ENCODE peak calls at places on chromosomes 5 and 9, in five cellular contexts. Q, B, Y, J and R are unnamed samples.

GRCh38 chr9:95494416-95495371 is 22.1 kb downstream of the PTCH1 start:
- DNase-seq in Y (peak; percentile 81), Q (no peak), J (peak; percentile 93), B (no peak), R (no peak)

GRCh38 chr5:120457839-120458507 is 6.1 kb upstream of the PRR16 start:
- DNase-seq in Y (peak; percentile 85), B (peak; percentile 77), Q (no peak), J (peak; percentile 76), R (no peak)

GRCh38 chr5:175687231-175687701 is 29.4 kb downstream of the HRH2 start:
- DNase-seq in B (peak; percentile 26), J (no peak), Y (no peak), Q (no peak), R (no peak)

GRCh38 chr5:136207631-136208030 is 14.7 kb upstream of the SMIM32 start:
- DNase-seq in B (no peak), Q (no peak), Y (no peak), J (no peak), R (no peak)

GRCh38 chr5:113869611-113870010 is 356.1 kb downstream of the YTHDC2 start:
- DNase-seq in Q (no peak), J (no peak), B (no peak), Y (no peak), R (no peak)

GRCh38 chr5:62790348-62790747 is 211.7 kb downstream of the LRRC70 start:
- DNase-seq in J (no peak), Q (no peak), B (no peak), Y (no peak), R (no peak)

GRCh38 chr5:157308826-157309465 is 43.0 kb downstream of the CYFIP2 start:
- DNase-seq in Y (no peak), B (no peak), Q (no peak), J (no peak), R (no peak)

GRCh38 chr5:58466939-58467338 is 7.1 kb upstream of the PLK2 start:
- DNase-seq in Y (no peak), J (peak; percentile 12), B (no peak), Q (no peak), R (no peak)

GRCh38 chr5:128237504-128237903 is 153.9 kb downstream of the SLC12A2 start:
- DNase-seq in J (no peak), Q (no peak), Y (no peak), B (peak; percentile 36), R (no peak)

GRCh38 chr5:113295111-113295539 is 139.7 kb downstream of the TSSK1B start:
- DNase-seq in B (no peak), Q (no peak), J (no peak), Y (no peak), R (no peak)

GRCh38 chr9:131062979-131063378 is 33.4 kb upstream of the AIF1L start:
- DNase-seq in Y (no peak), Q (no peak), J (no peak), B (no peak), R (no peak)

GRCh38 chr5:66015296-66015960 is 89.1 kb downstream of the ERBIN start:
- DNase-seq in J (no peak), Y (no peak), Q (no peak), B (no peak), R (no peak)

GRCh38 chr9:114271556-114272510 is 51.1 kb upstream of the ORM1 start:
- DNase-seq in Y (peak; percentile 41), B (peak; percentile 63), J (peak; percentile 90), Q (no peak), R (no peak)
- TF ChIP-seq CTCF in Y (no peak), B (peak; percentile 39), J (peak; percentile 84), Q (peak; percentile 53), R (peak; percentile 36)

GRCh38 chr5:150778103-150778516 is 447 bp upstream of the SMIM3 start:
- DNase-seq in Q (no peak), J (no peak), B (no peak), Y (no peak), R (no peak)

GRCh38 chr5:150780816-150781221 is 2.3 kb downstream of the SMIM3 start:
- DNase-seq in Y (peak; percentile 61), Q (no peak), B (no peak), J (no peak), R (no peak)

GRCh38 chr5:150778517-150779396 is at the start of gene SMIM3:
- DNase-seq in J (peak; percentile 69), B (peak; percentile 87), Y (peak; percentile 88), Q (peak; percentile 81), R (no peak)

GRCh38 chr5:150780180-150780692 is 1.7 kb downstream of the SMIM3 start:
- DNase-seq in J (no peak), B (peak; percentile 47), Y (peak; percentile 33), Q (no peak), R (no peak)

GRCh38 chr5:150779397-150780179 is 1.0 kb downstream of the SMIM3 start:
- DNase-seq in J (no peak), Q (no peak), B (no peak), Y (no peak), R (no peak)
- TF ChIP-seq CTCF in J (no peak), Q (no peak), B (no peak), Y (no peak), R (no peak)

DNA sequence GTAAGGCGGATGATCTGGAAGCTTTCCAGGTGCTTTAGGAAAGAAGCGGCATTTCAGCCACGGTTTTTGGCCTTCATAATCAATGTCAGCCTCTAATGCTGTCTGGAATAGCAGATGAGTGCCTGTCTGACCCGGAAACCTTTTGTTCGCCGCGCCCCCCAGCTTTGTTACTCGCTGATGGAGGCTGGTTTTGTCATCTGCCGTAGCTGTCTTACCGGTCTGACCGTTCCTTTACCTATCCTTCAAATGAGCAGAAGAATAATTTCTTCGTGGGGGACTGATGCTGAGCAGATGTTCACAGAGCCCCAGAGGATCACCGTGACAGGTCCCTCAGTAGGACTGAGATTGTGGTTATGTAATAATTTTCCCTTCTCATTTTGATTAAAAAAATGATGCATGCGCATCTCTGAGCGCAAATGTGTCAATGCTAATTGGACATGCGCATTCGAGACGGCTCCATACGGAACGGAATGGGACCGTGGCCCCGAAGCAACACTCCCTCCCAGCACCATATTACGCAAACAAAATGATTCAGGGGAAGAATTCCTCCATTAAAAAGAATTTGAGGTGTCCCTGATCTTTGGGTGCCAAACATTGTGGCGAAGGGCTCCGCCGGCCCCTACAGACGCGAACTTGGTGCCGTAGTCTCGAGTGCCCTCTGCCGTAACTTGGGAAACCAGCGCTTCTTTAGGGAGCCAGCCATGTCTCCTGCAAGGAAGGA is 27.6 kb downstream of the TLX3 start:
- DNase-seq in Q (no peak), B (peak; percentile 24), Y (peak; percentile 39), J (peak; percentile 52), R (peak; percentile 15)
- TF ChIP-seq CTCF in Q (peak; percentile 67), B (peak; percentile 28), Y (no peak), J (peak; percentile 79), R (peak; percentile 85)

GRCh38 chr9:124423591-124423990 is 8.3 kb upstream of the PSMB7 start:
- DNase-seq in Y (no peak), Q (no peak), B (no peak), J (no peak), R (no peak)

GRCh38 chr9:124423155-124423554 is 7.9 kb upstream of the PSMB7 start:
- DNase-seq in J (no peak), Q (no peak), Y (no peak), B (no peak), R (no peak)

GRCh38 chr9:124415852-124416484 is 726 bp upstream of the PSMB7 start:
- DNase-seq in Q (peak; percentile 40), Y (no peak), J (no peak), B (no peak), R (no peak)

GRCh38 chr9:124420991-124421543 is 5.8 kb upstream of the PSMB7 start:
- DNase-seq in Y (no peak), J (no peak), B (no peak), Q (no peak), R (no peak)

GRCh38 chr9:124419832-124420489 is 4.7 kb upstream of the PSMB7 start:
- DNase-seq in Y (no peak), Q (no peak), B (no peak), J (no peak), R (no peak)
- TF ChIP-seq CTCF in Y (no peak), Q (peak; percentile 57), B (no peak), J (no peak), R (no peak)

GRCh38 chr9:135914921-135915320 is 7.6 kb upstream of the CAMSAP1 start:
- DNase-seq in J (no peak), B (no peak), Q (no peak), Y (no peak), R (no peak)
- TF ChIP-seq CTCF in J (no peak), B (no peak), Q (no peak), Y (no peak), R (no peak)

DNA sequence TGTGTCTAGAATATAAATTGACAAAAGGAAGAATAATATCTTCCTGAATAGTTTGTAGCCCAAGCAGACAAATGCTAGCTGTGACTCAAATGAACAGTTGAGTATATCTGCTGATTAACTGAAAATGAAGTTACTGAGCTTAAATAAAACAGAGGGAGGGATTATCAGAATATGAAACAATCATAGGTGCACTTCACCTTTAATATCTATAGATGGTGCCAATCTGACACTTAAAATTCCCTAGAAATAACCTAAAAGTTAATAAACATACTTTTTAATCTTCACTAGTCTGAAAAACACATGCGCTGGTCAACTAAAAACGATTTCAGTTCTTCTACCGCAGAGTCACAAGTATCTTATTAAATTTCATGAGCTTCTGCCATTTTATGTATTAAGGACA is 280.8 kb upstream of the RASA1 start:
- DNase-seq in B (no peak), Q (no peak), Y (no peak), J (no peak), R (no peak)
- TF ChIP-seq CTCF in B (no peak), Q (no peak), Y (no peak), J (no peak), R (no peak)

GRCh38 chr9:127142931-127143464 is 20.6 kb upstream of the ANGPTL2 start:
- DNase-seq in B (no peak), J (no peak), Y (no peak), Q (no peak), R (no peak)

GRCh38 chr9:127148014-127148413 is 25.6 kb upstream of the ANGPTL2 start:
- DNase-seq in Y (no peak), J (no peak), Q (no peak), B (no peak), R (no peak)

GRCh38 chr9:127142291-127142690 is 19.9 kb upstream of the ANGPTL2 start:
- DNase-seq in Q (no peak), B (no peak), J (no peak), Y (no peak), R (no peak)

GRCh38 chr9:127143920-127144465 is 21.6 kb upstream of the ANGPTL2 start:
- DNase-seq in B (no peak), J (no peak), Y (no peak), Q (no peak), R (no peak)

DNA sequence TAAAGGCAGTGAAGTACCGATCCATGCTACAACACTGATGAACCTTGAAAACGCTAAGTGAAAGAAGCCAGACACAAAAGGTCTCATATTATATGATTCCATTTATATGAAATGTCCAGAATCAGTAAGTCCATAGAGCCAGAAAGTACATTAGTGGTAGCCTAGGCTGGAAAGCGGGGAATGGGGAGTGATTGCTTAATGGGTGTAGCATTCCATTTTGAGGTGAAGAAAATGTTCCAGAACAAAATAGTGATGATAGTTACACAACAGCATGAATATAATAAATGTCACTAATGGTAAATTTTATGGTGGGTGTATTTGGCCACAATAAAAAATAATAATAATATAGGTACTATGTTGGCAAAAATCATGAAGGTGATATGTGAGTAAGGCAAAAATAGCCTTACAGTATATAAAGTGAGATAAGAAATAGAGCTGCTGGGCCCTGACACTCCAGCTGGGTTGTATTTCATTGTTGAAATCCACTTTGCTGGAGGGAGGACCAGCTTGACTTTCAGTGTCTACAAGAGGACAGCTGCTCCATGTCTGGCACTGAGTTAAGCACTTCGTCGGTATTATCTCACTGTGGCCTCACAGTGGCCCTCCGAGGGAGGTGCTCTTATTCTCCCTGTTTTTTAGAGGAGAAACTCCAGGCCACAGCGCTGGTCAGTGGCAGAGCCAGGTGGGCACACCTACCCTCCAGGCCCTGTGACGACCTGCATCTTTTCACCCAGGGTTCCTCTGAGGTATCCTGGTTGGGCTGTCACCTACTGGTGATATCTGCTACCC is 22.4 kb upstream of the ANGPTL2 start:
- DNase-seq in Y (no peak), B (peak; percentile 75), J (peak; percentile 78), Q (no peak), R (no peak)
- TF ChIP-seq CTCF in Y (no peak), B (peak; percentile 15), J (peak; percentile 64), Q (no peak), R (no peak)